ENCODE peak calls at places on chromosomes 1 and 21, in four cellular contexts. H is NCI-H460, N is body of pancreas, W is activated T-cell treated with anti-CD3 and anti-CD28 coated beads for 48 hours. Y is an unnamed sample.

GRCh38 chr1:54967372-54967771 is 13.1 kb upstream of the TMEM61 start:
- DNase-seq in H (no peak), N (no peak), W (no peak), Y (peak)

GRCh38 chr1:21706151-21706835 is 37.1 kb upstream of the RAP1GAP start:
- DNase-seq in H (peak), N (no peak), W (no peak), Y (peak)

GRCh38 chr1:39213511-39214002 is 9.1 kb downstream of the MACF1 start:
- DNase-seq in H (no peak), N (no peak), W (no peak), Y (peak)

GRCh38 chr1:93874025-93874651 is 4.9 kb downstream of the DNTTIP2 start:
- DNase-seq in H (peak), N (no peak), W (no peak), Y (peak)

GRCh38 chr1:150970818-150971582 is 3.6 kb downstream of the CERS2 start:
- DNase-seq in H (no peak), N (peak), W (no peak), Y (peak)

GRCh38 chr21:39087238-39087975 is 95.8 kb downstream of the PSMG1 start:
- DNase-seq in H (no peak), N (no peak), W (no peak), Y (no peak)

GRCh38 chr1:93848352-93848883 is 30.6 kb downstream of the DNTTIP2 start:
- DNase-seq in H (no peak), N (no peak), W (no peak), Y (no peak)

GRCh38 chr1:151312439-151313225 is 14.6 kb downstream of the PI4KB start:
- DNase-seq in H (no peak), N (no peak), W (no peak), Y (peak)

GRCh38 chr21:19048088-19048672 is 644.6 kb upstream of the TMPRSS15 start:
- DNase-seq in H (no peak), N (no peak), W (no peak), Y (no peak)